ENCODE peak calls at places on chromosomes 3 and 15, in five cellular contexts. R is HCT116, C is stomach, Z is prostate gland, I is H1. H is an unnamed sample. For H3K36me3 and H3K27me3, the result is how much of the 10 kb centered on the place peaks cover.

GRCh38 chr15:85878866-85879265 is 84.1 kb upstream of the KLHL25 start:
- DNase-seq in R (no peak), C (no peak), Z (no peak), I (no peak), H (no peak)

GRCh38 chr3:142863965-142864924 is 24.6 kb downstream of the PCOLCE2 start:
- DNase-seq in R (no peak), C (no peak), Z (no peak), I (no peak), H (no peak)

GRCh38 chr15:72968531-72968922 is 83.7 kb upstream of the NEO1 start:
- DNase-seq in R (no peak), C (peak), Z (no peak), I (no peak), H (no peak)

GRCh38 chr3:158532099-158532734 is 38.8 kb upstream of the MLF1 start:
- DNase-seq in R (peak), C (no peak), Z (no peak), I (no peak), H (no peak)

GRCh38 chr15:97521894-97522293 is 438.6 kb upstream of the ARRDC4 start:
- DNase-seq in R (no peak), C (no peak), Z (no peak), I (no peak), H (no peak)

GRCh38 chr15:70584838-70585706 is 178.3 kb downstream of the UACA start:
- DNase-seq in R (peak), C (peak), Z (peak), I (peak), H (no peak)

GRCh38 chr3:8624612-8625011 is 20.0 kb downstream of the SSUH2 start:
- DNase-seq in R (no peak), C (no peak), Z (no peak), I (no peak), H (no peak)

GRCh38 chr15:65904301-65904700 is 35.0 kb downstream of the RAB11A start:
- DNase-seq in R (no peak), C (no peak), Z (no peak), I (peak), H (no peak)

GRCh38 chr3:4721511-4721911 is 228.4 kb downstream of the ITPR1 start:
- DNase-seq in R (no peak), C (no peak), Z (no peak), I (no peak), H (no peak)

GRCh38 chr15:63038926-63039673 is 3.4 kb upstream of the TPM1 start:
- DNase-seq in R (no peak), C (no peak), Z (no peak), I (no peak), H (no peak)

DNA sequence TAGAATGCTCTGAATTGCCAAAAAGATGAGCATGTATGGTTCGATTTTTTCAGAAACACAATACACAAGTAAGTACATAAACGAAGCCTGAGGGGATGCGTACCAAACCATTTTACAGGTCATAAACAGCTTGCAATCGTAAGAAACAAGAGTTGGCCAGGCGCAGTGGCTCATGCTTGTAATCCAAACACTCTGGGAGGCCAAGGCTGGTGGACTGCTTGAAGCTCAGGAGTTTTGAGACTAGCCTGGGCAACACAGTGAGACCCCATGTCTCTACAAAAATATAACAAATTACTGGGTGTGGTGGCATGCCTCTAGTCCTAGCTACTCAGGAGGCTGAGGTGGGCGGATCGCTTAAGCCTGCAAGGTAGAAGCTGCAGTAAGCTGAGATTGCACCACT is 13.4 kb downstream of the TRA2B start:
- DNase-seq in R (no peak), C (no peak), Z (no peak), I (no peak), H (no peak)
- H3K36me3 ChIP-seq in R (half or more), C (half or more), Z (under half), I (half or more), H (under half)

DNA sequence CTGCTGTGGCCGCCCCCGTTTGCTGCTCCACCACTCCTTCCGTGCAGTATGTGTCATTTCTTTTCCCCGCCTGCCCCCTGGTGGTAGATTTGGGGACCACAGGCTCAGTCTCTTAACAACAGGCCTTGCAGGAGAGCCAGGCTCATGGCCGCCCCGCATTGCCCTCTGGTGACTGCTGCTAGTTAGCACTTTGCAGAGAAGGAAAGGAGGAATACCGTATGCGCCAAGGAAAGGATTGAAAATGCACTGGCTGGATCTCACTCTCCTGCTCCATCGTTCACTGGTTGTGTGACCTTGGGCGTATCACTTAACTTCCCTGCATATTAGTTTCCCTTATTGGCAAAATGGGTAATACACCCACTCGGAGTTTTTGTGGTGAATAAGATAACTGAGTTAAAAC is 39.3 kb upstream of the PXYLP1 start:
- DNase-seq in R (peak), C (peak), Z (peak), I (peak), H (peak)
- TF ChIP-seq POLR2AphosphoS5 in R (no peak), C (no peak), Z (peak), I (no peak), H (no peak)

GRCh38 chr15:89409993-89410767 is 75.6 kb upstream of the POLG start:
- DNase-seq in R (no peak), C (no peak), Z (no peak), I (no peak), H (no peak)
- H3K27me3 ChIP-seq in R (under half), C (half or more), Z (half or more), I (half or more), H (under half)

GRCh38 chr3:38376098-38376816 is 29.7 kb downstream of the XYLB start:
- DNase-seq in R (no peak), C (no peak), Z (peak), I (no peak), H (peak)

GRCh38 chr3:38372214-38372601 is 25.6 kb downstream of the XYLB start:
- DNase-seq in R (no peak), C (no peak), Z (no peak), I (no peak), H (no peak)

GRCh38 chr3:38375488-38376097 is 29.0 kb downstream of the XYLB start:
- DNase-seq in R (no peak), C (no peak), Z (no peak), I (no peak), H (no peak)

GRCh38 chr3:38374221-38374620 is 27.6 kb downstream of the XYLB start:
- DNase-seq in R (no peak), C (no peak), Z (no peak), I (no peak), H (no peak)

GRCh38 chr3:38375072-38375471 is 28.5 kb downstream of the XYLB start:
- DNase-seq in R (no peak), C (no peak), Z (no peak), I (no peak), H (no peak)
- H3K36me3 ChIP-seq in R (under half), C (under half), Z (under half), I (under half), H (under half)

GRCh38 chr3:43389388-43390254 is 103.3 kb downstream of the SNRK start:
- DNase-seq in R (no peak), C (peak), Z (no peak), I (no peak), H (peak)
- TF ChIP-seq POLR2AphosphoS5 in R (no peak), C (peak), Z (peak), I (no peak), H (peak)

DNA sequence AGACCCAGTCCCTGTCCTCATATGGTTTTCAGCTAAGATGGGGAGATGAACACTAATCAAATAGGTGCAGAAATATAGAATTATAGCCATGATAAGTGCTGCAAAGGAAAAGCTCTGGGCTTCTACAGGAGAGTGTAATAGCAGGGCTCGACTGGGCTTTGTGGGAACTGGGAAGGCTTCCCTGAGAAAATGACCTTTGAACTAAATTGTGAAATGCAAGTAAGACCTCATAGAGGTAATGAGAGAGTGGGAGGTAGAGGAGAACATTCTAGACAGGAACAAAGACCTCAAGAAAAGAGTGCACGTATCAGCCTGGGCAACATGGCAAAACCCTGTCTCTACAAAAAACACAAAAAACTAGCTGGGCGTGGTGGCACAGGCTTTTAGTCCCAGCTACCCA is 231.6 kb downstream of the ABHD5 start:
- DNase-seq in R (no peak), C (no peak), Z (no peak), I (no peak), H (no peak)
- H3K27me3 ChIP-seq in R (under half), C (under half), Z (under half), I (under half), H (under half)

GRCh38 chr3:15731024-15731423 is 66.8 kb downstream of the ANKRD28 start:
- DNase-seq in R (no peak), C (no peak), Z (no peak), I (no peak), H (no peak)

GRCh38 chr3:15724446-15724845 is 73.3 kb downstream of the ANKRD28 start:
- DNase-seq in R (no peak), C (no peak), Z (no peak), I (no peak), H (no peak)

GRCh38 chr3:15726881-15727280 is 70.9 kb downstream of the ANKRD28 start:
- DNase-seq in R (no peak), C (no peak), Z (no peak), I (no peak), H (no peak)

GRCh38 chr3:15726043-15726442 is 71.7 kb downstream of the ANKRD28 start:
- DNase-seq in R (no peak), C (no peak), Z (no peak), I (no peak), H (no peak)

GRCh38 chr3:15728766-15729165 is 69.0 kb downstream of the ANKRD28 start:
- DNase-seq in R (no peak), C (no peak), Z (no peak), I (no peak), H (no peak)
- H3K36me3 ChIP-seq in R (under half), C (under half), Z (under half), I (under half), H (under half)

GRCh38 chr3:148697311-148698189 is at the start of gene AGTR1:
- DNase-seq in R (no peak), C (peak), Z (no peak), I (peak), H (peak)
- TF ChIP-seq POLR2AphosphoS5 in R (no peak), C (no peak), Z (no peak), I (no peak), H (peak)

GRCh38 chr3:11145888-11146287 is 8.4 kb upstream of the HRH1 start:
- DNase-seq in R (peak), C (no peak), Z (no peak), I (no peak), H (no peak)

GRCh38 chr3:11154953-11155325 is 646 bp downstream of the HRH1 start:
- DNase-seq in R (no peak), C (no peak), Z (no peak), I (peak), H (no peak)

GRCh38 chr3:11154036-11154952 is at the start of gene HRH1:
- DNase-seq in R (no peak), C (no peak), Z (no peak), I (peak), H (no peak)

GRCh38 chr3:11146771-11147363 is 7.4 kb upstream of the HRH1 start:
- DNase-seq in R (no peak), C (no peak), Z (no peak), I (no peak), H (no peak)

DNA sequence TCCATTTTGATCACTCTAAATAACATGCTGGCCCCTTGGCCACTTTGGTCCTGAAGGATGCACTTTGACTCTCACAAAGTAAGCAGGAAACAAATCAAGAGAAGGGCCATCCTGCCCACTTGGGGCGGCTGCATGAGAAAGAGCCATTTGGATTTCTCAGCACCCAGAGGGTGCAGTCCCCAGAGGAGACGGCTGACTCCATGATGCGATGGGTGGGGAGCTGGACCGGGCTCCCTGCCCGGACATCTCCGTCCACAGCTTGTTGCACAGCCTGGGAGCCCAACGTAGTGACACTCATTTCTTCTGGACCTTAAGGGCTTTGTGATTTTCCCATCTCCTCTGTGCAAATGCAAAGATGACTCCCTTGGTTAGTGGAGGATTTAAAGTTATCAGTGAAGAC is 4.0 kb upstream of the HRH1 start:
- DNase-seq in R (no peak), C (no peak), Z (no peak), I (no peak), H (no peak)
- H3K27me3 ChIP-seq in R (under half), C (under half), Z (under half), I (under half), H (under half)

DNA sequence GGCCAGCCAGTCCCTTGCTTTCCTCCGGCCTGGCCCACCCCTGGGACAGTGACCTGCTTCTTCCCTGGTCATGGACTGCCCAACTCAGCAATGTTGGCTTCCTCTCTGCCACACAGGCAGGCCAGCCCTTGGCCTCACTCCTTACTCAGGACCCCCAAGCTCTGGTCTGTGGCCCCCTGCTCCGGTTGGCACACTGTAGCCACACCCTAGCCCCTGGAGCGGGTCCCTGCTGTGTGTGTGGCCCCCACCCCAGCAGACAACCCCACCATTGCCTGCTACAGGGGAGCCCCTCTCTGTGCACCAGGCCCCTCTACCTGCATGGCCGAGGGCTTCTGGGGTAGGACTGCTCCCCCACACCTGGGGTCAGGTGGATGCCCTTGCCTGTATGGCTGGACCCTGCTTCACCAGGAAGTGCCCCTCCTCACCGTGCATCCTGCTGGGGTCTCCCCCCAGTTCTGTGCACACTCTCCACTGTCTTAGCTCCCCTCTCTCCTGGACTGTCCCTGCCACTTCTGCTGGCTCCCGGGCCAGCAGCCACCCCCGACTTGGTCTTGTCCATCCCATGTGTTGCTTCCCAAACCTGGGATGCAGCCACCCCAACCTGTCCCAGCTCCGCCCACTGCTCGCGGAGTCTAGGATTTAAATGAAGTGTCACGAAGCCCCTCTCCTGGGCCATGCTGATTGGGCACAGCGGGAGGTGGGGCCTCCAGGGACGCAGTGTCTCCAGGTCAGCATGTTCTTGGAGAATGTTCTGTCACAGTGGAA is 48.3 kb downstream of the PLXNA1 start:
- DNase-seq in R (no peak), C (no peak), Z (no peak), I (no peak), H (no peak)
- H3K36me3 ChIP-seq in R (under half), C (under half), Z (under half), I (under half), H (under half)

H was measured in breast epithelium.